ENCODE peak calls at places on chromosome 22, in nine cellular contexts. One of them, this sample, is unnamed.

GRCh38 chr22:40007826-40008710 is 13.3 kb downstream of the FAM83F start:
- DNase-seq in psoas muscle: no peak
- DNase-seq in A549: no peak
- DNase-seq in heart left ventricle: no peak
- DNase-seq in WERI-Rb-1: no peak
- DNase-seq in AG04450: no peak
- DNase-seq in brain microvascular endothelial cell: no peak
- DNase-seq in uterus: no peak
- DNase-seq in heart right ventricle: no peak
- DNase-seq in this sample: peak

GRCh38 chr22:38981659-38982007 is 514 bp upstream of the APOBEC3B start:
- DNase-seq in psoas muscle: no peak
- DNase-seq in A549: no peak
- DNase-seq in heart left ventricle: no peak
- DNase-seq in WERI-Rb-1: no peak
- DNase-seq in AG04450: no peak
- DNase-seq in brain microvascular endothelial cell: no peak
- DNase-seq in uterus: no peak
- DNase-seq in heart right ventricle: no peak
- DNase-seq in this sample: peak

GRCh38 chr22:20186871-20187546 is 36.2 kb upstream of the CCDC188 start:
- DNase-seq in psoas muscle: no peak
- DNase-seq in A549: no peak
- DNase-seq in heart left ventricle: no peak
- DNase-seq in WERI-Rb-1: peak
- DNase-seq in AG04450: no peak
- DNase-seq in brain microvascular endothelial cell: no peak
- DNase-seq in uterus: no peak
- DNase-seq in heart right ventricle: no peak
- DNase-seq in this sample: no peak

GRCh38 chr22:32106930-32107329 is 52.2 kb downstream of the C22orf42 start:
- DNase-seq in psoas muscle: no peak
- DNase-seq in A549: no peak
- DNase-seq in heart left ventricle: no peak
- DNase-seq in WERI-Rb-1: no peak
- DNase-seq in AG04450: no peak
- DNase-seq in brain microvascular endothelial cell: no peak
- DNase-seq in uterus: no peak
- DNase-seq in heart right ventricle: no peak
- DNase-seq in this sample: no peak

GRCh38 chr22:36329217-36330078 is 58.3 kb downstream of the MYH9 start:
- DNase-seq in psoas muscle: no peak
- DNase-seq in A549: peak
- DNase-seq in heart left ventricle: peak
- DNase-seq in WERI-Rb-1: no peak
- DNase-seq in AG04450: peak
- DNase-seq in brain microvascular endothelial cell: peak
- DNase-seq in uterus: peak
- DNase-seq in heart right ventricle: no peak
- DNase-seq in this sample: peak

GRCh38 chr22:36360011-36360410 is 27.8 kb downstream of the MYH9 start:
- DNase-seq in psoas muscle: no peak
- DNase-seq in A549: no peak
- DNase-seq in heart left ventricle: no peak
- DNase-seq in WERI-Rb-1: no peak
- DNase-seq in AG04450: no peak
- DNase-seq in brain microvascular endothelial cell: no peak
- DNase-seq in uterus: no peak
- DNase-seq in heart right ventricle: no peak
- DNase-seq in this sample: no peak

GRCh38 chr22:37211075-37211852 is 1.0 kb downstream of the SSTR3 start:
- DNase-seq in psoas muscle: no peak
- DNase-seq in A549: no peak
- DNase-seq in heart left ventricle: no peak
- DNase-seq in WERI-Rb-1: no peak
- DNase-seq in AG04450: no peak
- DNase-seq in brain microvascular endothelial cell: no peak
- DNase-seq in uterus: peak
- DNase-seq in heart right ventricle: no peak
- DNase-seq in this sample: peak

GRCh38 chr22:42026705-42027104 is 28.1 kb downstream of the WBP2NL start:
- DNase-seq in psoas muscle: no peak
- DNase-seq in A549: no peak
- DNase-seq in heart left ventricle: no peak
- DNase-seq in WERI-Rb-1: no peak
- DNase-seq in AG04450: no peak
- DNase-seq in brain microvascular endothelial cell: no peak
- DNase-seq in uterus: no peak
- DNase-seq in heart right ventricle: no peak
- DNase-seq in this sample: no peak

GRCh38 chr22:40030026-40030756 is 35.4 kb downstream of the FAM83F start:
- DNase-seq in psoas muscle: no peak
- DNase-seq in A549: no peak
- DNase-seq in heart left ventricle: no peak
- DNase-seq in WERI-Rb-1: no peak
- DNase-seq in AG04450: no peak
- DNase-seq in brain microvascular endothelial cell: no peak
- DNase-seq in uterus: no peak
- DNase-seq in heart right ventricle: no peak
- DNase-seq in this sample: no peak

GRCh38 chr22:36879775-36880174 is 19.0 kb downstream of the NCF4 start:
- DNase-seq in psoas muscle: no peak
- DNase-seq in A549: no peak
- DNase-seq in heart left ventricle: no peak
- DNase-seq in WERI-Rb-1: no peak
- DNase-seq in AG04450: no peak
- DNase-seq in brain microvascular endothelial cell: no peak
- DNase-seq in uterus: no peak
- DNase-seq in heart right ventricle: no peak
- DNase-seq in this sample: no peak

DNA sequence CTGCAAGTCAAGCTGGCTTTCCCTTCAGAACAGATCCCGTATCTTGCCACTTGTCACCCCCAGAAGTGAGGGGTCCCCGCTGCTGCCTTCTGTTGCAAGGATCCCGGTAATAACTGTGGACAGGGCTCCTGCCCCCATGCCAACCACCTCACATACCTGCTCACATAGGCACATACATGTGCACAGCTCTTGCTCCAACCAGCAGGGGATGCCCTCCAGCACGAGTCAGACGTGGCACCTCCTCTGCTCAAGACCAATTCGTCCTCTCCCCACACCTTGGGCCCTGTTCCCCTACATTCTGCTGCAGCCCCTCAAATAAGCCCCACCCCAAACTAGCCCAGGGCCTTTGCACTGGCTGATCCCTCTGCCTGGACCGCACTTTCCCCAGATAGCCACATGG is 163.3 kb downstream of the CRYBB2 start:
- DNase-seq in psoas muscle: no peak
- DNase-seq in A549: no peak
- DNase-seq in heart left ventricle: no peak
- DNase-seq in WERI-Rb-1: no peak
- DNase-seq in AG04450: no peak
- DNase-seq in brain microvascular endothelial cell: no peak
- DNase-seq in uterus: no peak
- DNase-seq in heart right ventricle: no peak
- DNase-seq in this sample: no peak
- TF ChIP-seq CTCF in psoas muscle: no peak
- TF ChIP-seq CTCF in A549: no peak
- TF ChIP-seq CTCF in heart left ventricle: no peak
- TF ChIP-seq CTCF in WERI-Rb-1: peak
- TF ChIP-seq CTCF in AG04450: peak
- TF ChIP-seq CTCF in brain microvascular endothelial cell: peak
- TF ChIP-seq CTCF in uterus: no peak
- TF ChIP-seq CTCF in heart right ventricle: peak
- TF ChIP-seq CTCF in this sample: no peak

DNA sequence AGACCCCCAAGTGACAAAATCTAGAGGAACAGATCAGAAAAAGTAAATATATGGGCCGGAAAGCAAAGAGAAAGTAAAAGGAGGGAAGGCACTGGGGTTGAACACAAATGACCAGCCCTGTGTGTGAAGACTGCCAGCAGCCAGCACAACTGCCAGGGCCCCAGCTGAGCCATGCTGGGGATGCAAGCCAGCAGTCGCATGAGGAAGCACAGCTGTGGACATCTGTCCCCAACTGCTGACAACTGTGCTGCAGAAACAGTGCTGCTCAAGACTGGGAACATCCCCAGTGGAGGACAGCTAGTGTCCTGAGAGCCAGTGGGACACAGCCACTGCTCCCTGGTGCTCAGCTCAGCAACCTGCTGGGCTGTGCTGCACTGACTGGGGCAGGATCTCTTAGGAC is 10.7 kb downstream of the MIF start:
- DNase-seq in psoas muscle: no peak
- DNase-seq in A549: no peak
- DNase-seq in heart left ventricle: no peak
- DNase-seq in WERI-Rb-1: no peak
- DNase-seq in AG04450: no peak
- DNase-seq in brain microvascular endothelial cell: no peak
- DNase-seq in uterus: no peak
- DNase-seq in heart right ventricle: peak
- DNase-seq in this sample: peak
- H3K27ac ChIP-seq in psoas muscle: no peak
- H3K27ac ChIP-seq in A549: no peak
- H3K27ac ChIP-seq in heart left ventricle: peak
- H3K27ac ChIP-seq in WERI-Rb-1: no peak
- H3K27ac ChIP-seq in AG04450: no peak
- H3K27ac ChIP-seq in brain microvascular endothelial cell: no peak
- H3K27ac ChIP-seq in uterus: no peak
- H3K27ac ChIP-seq in heart right ventricle: no peak
- H3K27ac ChIP-seq in this sample: no peak

DNA sequence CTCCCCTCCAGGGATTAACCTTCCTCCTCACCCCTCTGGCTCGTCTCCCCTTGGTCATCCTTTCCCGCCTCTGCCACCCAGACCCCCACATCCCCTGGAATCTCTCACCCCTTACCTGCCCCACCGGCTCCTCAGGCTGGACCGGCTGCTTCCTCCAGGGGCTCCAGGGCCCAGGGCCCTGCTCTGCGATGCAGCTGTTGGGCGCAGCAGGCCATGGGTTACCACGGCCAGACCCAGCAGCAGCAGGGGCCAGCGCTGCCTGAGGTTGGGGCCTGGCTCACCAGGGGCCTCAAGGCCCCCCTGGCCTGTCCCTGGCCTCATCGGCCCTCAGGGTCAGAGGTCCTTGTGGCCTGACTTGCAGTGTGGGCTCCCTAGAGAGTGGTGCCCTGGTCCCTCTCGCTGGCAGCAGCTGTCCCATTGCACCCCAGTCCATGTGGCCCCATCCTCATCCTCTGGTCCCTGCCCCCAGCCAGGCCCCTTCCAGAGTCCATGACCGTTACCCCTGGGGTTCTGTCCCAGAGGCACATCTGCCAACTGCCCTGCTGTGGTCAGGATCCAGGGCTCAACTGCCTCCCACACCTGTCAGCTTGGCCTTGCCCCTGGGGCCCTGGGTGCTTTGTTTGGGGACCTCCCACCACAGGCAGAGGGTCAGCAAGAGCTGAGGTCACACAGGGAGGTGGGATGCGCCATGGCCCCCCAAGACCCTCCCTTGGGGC is at the start of gene IGLL1:
- DNase-seq in psoas muscle: no peak
- DNase-seq in A549: no peak
- DNase-seq in heart left ventricle: no peak
- DNase-seq in WERI-Rb-1: no peak
- DNase-seq in AG04450: no peak
- DNase-seq in brain microvascular endothelial cell: no peak
- DNase-seq in uterus: no peak
- DNase-seq in heart right ventricle: no peak
- DNase-seq in this sample: no peak
- H3K4me3 ChIP-seq in psoas muscle: no peak
- H3K4me3 ChIP-seq in A549: no peak
- H3K4me3 ChIP-seq in heart left ventricle: no peak
- H3K4me3 ChIP-seq in WERI-Rb-1: no peak
- H3K4me3 ChIP-seq in AG04450: no peak
- H3K4me3 ChIP-seq in brain microvascular endothelial cell: no peak
- H3K4me3 ChIP-seq in uterus: no peak
- H3K4me3 ChIP-seq in heart right ventricle: no peak
- H3K4me3 ChIP-seq in this sample: no peak

GRCh38 chr22:44085743-44086741 is 61.9 kb downstream of the PARVB start:
- DNase-seq in psoas muscle: peak
- DNase-seq in A549: peak
- DNase-seq in heart left ventricle: peak
- DNase-seq in WERI-Rb-1: peak
- DNase-seq in AG04450: no peak
- DNase-seq in brain microvascular endothelial cell: peak
- DNase-seq in uterus: peak
- DNase-seq in heart right ventricle: peak
- DNase-seq in this sample: no peak
- TF ChIP-seq CTCF in psoas muscle: peak
- TF ChIP-seq CTCF in A549: peak
- TF ChIP-seq CTCF in heart left ventricle: peak
- TF ChIP-seq CTCF in WERI-Rb-1: peak
- TF ChIP-seq CTCF in AG04450: peak
- TF ChIP-seq CTCF in brain microvascular endothelial cell: peak
- TF ChIP-seq CTCF in uterus: no peak
- TF ChIP-seq CTCF in heart right ventricle: peak
- TF ChIP-seq CTCF in this sample: peak

GRCh38 chr22:28808716-28809355 is 8.5 kb upstream of the XBP1 start:
- DNase-seq in psoas muscle: no peak
- DNase-seq in A549: no peak
- DNase-seq in heart left ventricle: no peak
- DNase-seq in WERI-Rb-1: no peak
- DNase-seq in AG04450: no peak
- DNase-seq in brain microvascular endothelial cell: no peak
- DNase-seq in uterus: no peak
- DNase-seq in heart right ventricle: no peak
- DNase-seq in this sample: peak
- H3K27ac ChIP-seq in psoas muscle: no peak
- H3K27ac ChIP-seq in A549: peak
- H3K27ac ChIP-seq in heart left ventricle: no peak
- H3K27ac ChIP-seq in WERI-Rb-1: no peak
- H3K27ac ChIP-seq in AG04450: no peak
- H3K27ac ChIP-seq in brain microvascular endothelial cell: no peak
- H3K27ac ChIP-seq in uterus: no peak
- H3K27ac ChIP-seq in heart right ventricle: no peak
- H3K27ac ChIP-seq in this sample: no peak

DNA sequence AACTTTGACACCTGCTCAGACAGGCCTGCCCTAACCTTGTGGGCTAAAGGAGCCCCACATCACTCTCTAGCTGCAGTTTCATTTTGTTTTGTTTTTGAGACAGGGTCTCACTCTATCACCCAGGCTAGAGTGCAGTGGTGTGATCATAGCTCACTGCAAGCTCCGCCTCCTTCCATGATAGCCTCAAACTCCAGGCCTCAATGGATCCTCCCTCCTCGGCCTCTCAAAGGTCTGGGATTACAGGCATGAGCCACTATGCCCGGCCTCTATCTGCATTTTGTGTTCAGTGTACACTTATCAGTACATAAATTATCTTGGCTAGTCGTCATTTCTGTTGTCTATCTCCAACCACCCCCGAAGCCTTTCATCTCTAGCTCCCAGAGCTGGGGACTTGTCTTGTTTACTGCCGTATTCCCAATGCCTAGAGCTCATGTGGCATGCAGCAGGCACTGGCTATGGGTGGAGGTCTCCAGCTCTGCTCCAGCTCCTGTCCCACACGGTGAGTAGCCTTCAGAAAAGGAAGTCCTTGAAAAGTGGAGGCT is 22.1 kb upstream of the PEX26 start:
- DNase-seq in psoas muscle: no peak
- DNase-seq in A549: no peak
- DNase-seq in heart left ventricle: no peak
- DNase-seq in WERI-Rb-1: no peak
- DNase-seq in AG04450: no peak
- DNase-seq in brain microvascular endothelial cell: no peak
- DNase-seq in uterus: no peak
- DNase-seq in heart right ventricle: no peak
- DNase-seq in this sample: no peak
- H3K4me3 ChIP-seq in psoas muscle: no peak
- H3K4me3 ChIP-seq in A549: no peak
- H3K4me3 ChIP-seq in heart left ventricle: no peak
- H3K4me3 ChIP-seq in WERI-Rb-1: no peak
- H3K4me3 ChIP-seq in AG04450: no peak
- H3K4me3 ChIP-seq in brain microvascular endothelial cell: no peak
- H3K4me3 ChIP-seq in uterus: no peak
- H3K4me3 ChIP-seq in heart right ventricle: no peak
- H3K4me3 ChIP-seq in this sample: no peak